ENCODE peak calls at places on chromosomes 6 and 20, in nine cellular contexts. One of them, this sample, is unnamed.

GRCh38 chr6:159973951-159974350 is 5.1 kb downstream of the IGF2R start:
- DNase-seq in body of pancreas: no peak
- DNase-seq in spleen: no peak
- DNase-seq in fibroblast of lung: peak; percentile 71
- DNase-seq in sigmoid colon: no peak
- DNase-seq in left lung: no peak
- DNase-seq in A549: peak; percentile 30
- DNase-seq in K562: peak; percentile 69
- DNase-seq in HFF-Myc: no peak
- DNase-seq in this sample: peak; percentile 64

GRCh38 chr6:137373296-137373695 is 120.9 kb downstream of the OLIG3 start:
- DNase-seq in HFF-Myc: no peak
- DNase-seq in spleen: no peak
- DNase-seq in left lung: no peak
- DNase-seq in sigmoid colon: no peak
- DNase-seq in fibroblast of lung: no peak
- DNase-seq in A549: no peak
- DNase-seq in body of pancreas: no peak
- DNase-seq in K562: no peak
- DNase-seq in this sample: no peak

GRCh38 chr6:107331409-107332386 is 127.7 kb downstream of the PDSS2 start:
- DNase-seq in HFF-Myc: no peak
- DNase-seq in fibroblast of lung: peak; percentile 36
- DNase-seq in sigmoid colon: no peak
- DNase-seq in A549: no peak
- DNase-seq in left lung: no peak
- DNase-seq in body of pancreas: no peak
- DNase-seq in K562: no peak
- DNase-seq in spleen: no peak
- DNase-seq in this sample: no peak

GRCh38 chr20:24796236-24796635 is 152.8 kb upstream of the CST7 start:
- DNase-seq in K562: no peak
- DNase-seq in sigmoid colon: no peak
- DNase-seq in left lung: no peak
- DNase-seq in A549: no peak
- DNase-seq in spleen: peak; percentile 63
- DNase-seq in body of pancreas: no peak
- DNase-seq in HFF-Myc: no peak
- DNase-seq in fibroblast of lung: no peak
- DNase-seq in this sample: no peak

GRCh38 chr20:53331151-53331973 is 262.3 kb downstream of the ZNF217 start:
- DNase-seq in HFF-Myc: peak; percentile 27
- DNase-seq in left lung: no peak
- DNase-seq in A549: peak; percentile 31
- DNase-seq in fibroblast of lung: peak; percentile 80
- DNase-seq in body of pancreas: peak; percentile 5
- DNase-seq in K562: peak; percentile 80
- DNase-seq in spleen: no peak
- DNase-seq in sigmoid colon: no peak
- DNase-seq in this sample: no peak

GRCh38 chr6:108363756-108364356 is 69.0 kb downstream of the AFG1L start:
- DNase-seq in left lung: no peak
- DNase-seq in fibroblast of lung: peak; percentile 29
- DNase-seq in sigmoid colon: no peak
- DNase-seq in K562: no peak
- DNase-seq in spleen: no peak
- DNase-seq in body of pancreas: no peak
- DNase-seq in A549: no peak
- DNase-seq in HFF-Myc: no peak
- DNase-seq in this sample: peak; percentile 16

GRCh38 chr20:34859826-34860545 is 12.7 kb downstream of the GGT7 start:
- DNase-seq in A549: no peak
- DNase-seq in K562: no peak
- DNase-seq in body of pancreas: no peak
- DNase-seq in HFF-Myc: no peak
- DNase-seq in sigmoid colon: no peak
- DNase-seq in left lung: no peak
- DNase-seq in spleen: peak; percentile 62
- DNase-seq in fibroblast of lung: no peak
- DNase-seq in this sample: no peak

GRCh38 chr6:17965397-17965796 is 22.0 kb downstream of the KIF13A start:
- DNase-seq in HFF-Myc: no peak
- DNase-seq in body of pancreas: no peak
- DNase-seq in fibroblast of lung: peak; percentile 81
- DNase-seq in sigmoid colon: no peak
- DNase-seq in K562: no peak
- DNase-seq in left lung: no peak
- DNase-seq in A549: no peak
- DNase-seq in spleen: no peak
- DNase-seq in this sample: no peak

GRCh38 chr6:138546733-138547185 is 47.5 kb upstream of the NHSL1 start:
- DNase-seq in left lung: no peak
- DNase-seq in spleen: no peak
- DNase-seq in sigmoid colon: no peak
- DNase-seq in A549: no peak
- DNase-seq in K562: no peak
- DNase-seq in body of pancreas: no peak
- DNase-seq in fibroblast of lung: peak; percentile 74
- DNase-seq in HFF-Myc: no peak
- DNase-seq in this sample: peak; percentile 26

GRCh38 chr20:54103067-54103761 is 32.8 kb upstream of the BCAS1 start:
- DNase-seq in K562: peak; percentile 69
- DNase-seq in left lung: peak; percentile 91
- DNase-seq in body of pancreas: peak; percentile 80
- DNase-seq in HFF-Myc: no peak
- DNase-seq in sigmoid colon: peak; percentile 74
- DNase-seq in fibroblast of lung: peak; percentile 50
- DNase-seq in A549: peak; percentile 90
- DNase-seq in spleen: peak; percentile 88
- DNase-seq in this sample: peak; percentile 78

GRCh38 chr6:113412589-113413367 is 444.4 kb upstream of the MARCKS start:
- DNase-seq in K562: no peak
- DNase-seq in A549: no peak
- DNase-seq in spleen: no peak
- DNase-seq in body of pancreas: no peak
- DNase-seq in left lung: no peak
- DNase-seq in HFF-Myc: no peak
- DNase-seq in fibroblast of lung: peak; percentile 34
- DNase-seq in sigmoid colon: no peak
- DNase-seq in this sample: no peak

GRCh38 chr20:53582574-53583351 is 10.9 kb downstream of the ZNF217 start:
- DNase-seq in spleen: no peak
- DNase-seq in body of pancreas: peak; percentile 46
- DNase-seq in sigmoid colon: peak; percentile 79
- DNase-seq in left lung: no peak
- DNase-seq in K562: no peak
- DNase-seq in fibroblast of lung: peak; percentile 92
- DNase-seq in A549: peak; percentile 71
- DNase-seq in HFF-Myc: no peak
- DNase-seq in this sample: peak; percentile 65

GRCh38 chr20:48619126-48620101 is 208.4 kb downstream of the PREX1 start:
- DNase-seq in fibroblast of lung: no peak
- DNase-seq in spleen: peak; percentile 72
- DNase-seq in sigmoid colon: peak; percentile 75
- DNase-seq in A549: no peak
- DNase-seq in left lung: peak; percentile 61
- DNase-seq in K562: no peak
- DNase-seq in body of pancreas: no peak
- DNase-seq in HFF-Myc: no peak
- DNase-seq in this sample: no peak
- H3K4me3 ChIP-seq in fibroblast of lung: no peak overlapping the region
- H3K4me3 ChIP-seq in spleen: no peak overlapping the region
- H3K4me3 ChIP-seq in sigmoid colon: no peak overlapping the region
- H3K4me3 ChIP-seq in A549: no peak overlapping the region
- H3K4me3 ChIP-seq in left lung: no peak overlapping the region
- H3K4me3 ChIP-seq in K562: no peak overlapping the region
- H3K4me3 ChIP-seq in body of pancreas: no peak overlapping the region
- H3K4me3 ChIP-seq in HFF-Myc: no peak overlapping the region
- H3K4me3 ChIP-seq in this sample: no peak overlapping the region

GRCh38 chr6:152232494-152233151 is 404.5 kb downstream of the SYNE1 start:
- DNase-seq in K562: peak; percentile 48
- DNase-seq in left lung: no peak
- DNase-seq in A549: no peak
- DNase-seq in fibroblast of lung: peak; percentile 76
- DNase-seq in spleen: no peak
- DNase-seq in body of pancreas: no peak
- DNase-seq in HFF-Myc: peak; percentile 52
- DNase-seq in sigmoid colon: no peak
- DNase-seq in this sample: no peak
- TF ChIP-seq CTCF in K562: no peak
- TF ChIP-seq CTCF in left lung: no peak
- TF ChIP-seq CTCF in A549: no peak
- TF ChIP-seq CTCF in fibroblast of lung: no peak
- TF ChIP-seq CTCF in spleen: no peak
- TF ChIP-seq CTCF in body of pancreas: no peak
- TF ChIP-seq CTCF in HFF-Myc: peak; percentile 7
- TF ChIP-seq CTCF in sigmoid colon: no peak
- TF ChIP-seq CTCF in this sample: no peak

GRCh38 chr6:166343157-166343502 is 785 bp upstream of the SFT2D1 start:
- DNase-seq in A549: no peak
- DNase-seq in sigmoid colon: no peak
- DNase-seq in body of pancreas: no peak
- DNase-seq in HFF-Myc: no peak
- DNase-seq in left lung: no peak
- DNase-seq in spleen: no peak
- DNase-seq in K562: no peak
- DNase-seq in fibroblast of lung: peak; percentile 8
- DNase-seq in this sample: peak; percentile 49

GRCh38 chr6:166338854-166339253 is 3.5 kb downstream of the SFT2D1 start:
- DNase-seq in sigmoid colon: no peak
- DNase-seq in spleen: no peak
- DNase-seq in body of pancreas: no peak
- DNase-seq in A549: no peak
- DNase-seq in K562: no peak
- DNase-seq in HFF-Myc: no peak
- DNase-seq in left lung: no peak
- DNase-seq in fibroblast of lung: no peak
- DNase-seq in this sample: no peak

GRCh38 chr6:166342293-166343156 is at the start of gene SFT2D1:
- DNase-seq in body of pancreas: peak; percentile 88
- DNase-seq in sigmoid colon: peak; percentile 92
- DNase-seq in K562: peak; percentile 95
- DNase-seq in spleen: peak; percentile 97
- DNase-seq in fibroblast of lung: peak; percentile 84
- DNase-seq in HFF-Myc: peak; percentile 56
- DNase-seq in left lung: peak; percentile 96
- DNase-seq in A549: peak; percentile 79
- DNase-seq in this sample: peak; percentile 95

GRCh38 chr6:166341915-166342292 is 441 bp downstream of the SFT2D1 start:
- DNase-seq in A549: no peak
- DNase-seq in spleen: no peak
- DNase-seq in HFF-Myc: no peak
- DNase-seq in K562: no peak
- DNase-seq in body of pancreas: peak; percentile 13
- DNase-seq in left lung: no peak
- DNase-seq in sigmoid colon: no peak
- DNase-seq in fibroblast of lung: peak; percentile 23
- DNase-seq in this sample: no peak

DNA sequence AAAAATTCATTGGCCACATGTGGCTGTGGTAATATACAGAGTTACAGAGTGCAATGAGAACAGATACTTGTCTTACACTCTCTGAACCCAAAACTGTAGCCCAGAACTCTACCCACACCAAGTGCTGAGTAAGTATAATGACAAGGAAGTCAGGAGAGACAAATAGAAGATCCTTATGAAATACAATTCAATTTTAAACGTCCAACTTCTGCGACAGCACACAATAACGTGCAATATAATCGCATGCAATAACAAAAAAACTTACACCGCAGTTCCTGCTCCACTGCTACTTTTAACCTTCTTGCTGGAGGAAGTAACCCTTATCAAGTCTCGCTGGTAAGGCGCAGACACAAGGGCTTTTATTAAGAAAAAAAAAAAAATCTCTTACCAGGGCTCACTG is 881 bp downstream of the SFT2D1 start:
- DNase-seq in left lung: no peak
- DNase-seq in K562: no peak
- DNase-seq in HFF-Myc: no peak
- DNase-seq in body of pancreas: no peak
- DNase-seq in spleen: no peak
- DNase-seq in fibroblast of lung: no peak
- DNase-seq in A549: no peak
- DNase-seq in sigmoid colon: no peak
- DNase-seq in this sample: peak; percentile 50
- H3K4me3 ChIP-seq in left lung: peak overlapping the region; percentile 78
- H3K4me3 ChIP-seq in K562: peak overlapping the region; percentile 98
- H3K4me3 ChIP-seq in HFF-Myc: peak overlapping the region; percentile 96
- H3K4me3 ChIP-seq in body of pancreas: peak overlapping the region; percentile 98
- H3K4me3 ChIP-seq in spleen: peak overlapping the region; percentile 88
- H3K4me3 ChIP-seq in fibroblast of lung: peak overlapping the region; percentile 93
- H3K4me3 ChIP-seq in A549: peak overlapping the region; percentile 100
- H3K4me3 ChIP-seq in sigmoid colon: peak overlapping the region; percentile 100
- H3K4me3 ChIP-seq in this sample: peak overlapping the region; percentile 99

GRCh38 chr6:110356778-110357177 is 1.4 kb downstream of the METTL24 start:
- DNase-seq in spleen: no peak
- DNase-seq in body of pancreas: no peak
- DNase-seq in left lung: no peak
- DNase-seq in HFF-Myc: no peak
- DNase-seq in K562: no peak
- DNase-seq in A549: no peak
- DNase-seq in sigmoid colon: peak; percentile 76
- DNase-seq in fibroblast of lung: no peak
- DNase-seq in this sample: no peak

GRCh38 chr6:110357298-110357695 is 852 bp downstream of the METTL24 start:
- DNase-seq in fibroblast of lung: no peak
- DNase-seq in K562: no peak
- DNase-seq in HFF-Myc: no peak
- DNase-seq in A549: no peak
- DNase-seq in body of pancreas: no peak
- DNase-seq in sigmoid colon: peak; percentile 69
- DNase-seq in spleen: no peak
- DNase-seq in left lung: no peak
- DNase-seq in this sample: no peak

GRCh38 chr6:110353420-110353819 is 4.7 kb downstream of the METTL24 start:
- DNase-seq in left lung: no peak
- DNase-seq in A549: no peak
- DNase-seq in spleen: no peak
- DNase-seq in body of pancreas: no peak
- DNase-seq in HFF-Myc: no peak
- DNase-seq in fibroblast of lung: no peak
- DNase-seq in sigmoid colon: no peak
- DNase-seq in K562: no peak
- DNase-seq in this sample: no peak

GRCh38 chr6:110355727-110356126 is 2.4 kb downstream of the METTL24 start:
- DNase-seq in K562: no peak
- DNase-seq in spleen: no peak
- DNase-seq in left lung: no peak
- DNase-seq in sigmoid colon: no peak
- DNase-seq in A549: no peak
- DNase-seq in fibroblast of lung: no peak
- DNase-seq in HFF-Myc: no peak
- DNase-seq in body of pancreas: no peak
- DNase-seq in this sample: no peak

DNA sequence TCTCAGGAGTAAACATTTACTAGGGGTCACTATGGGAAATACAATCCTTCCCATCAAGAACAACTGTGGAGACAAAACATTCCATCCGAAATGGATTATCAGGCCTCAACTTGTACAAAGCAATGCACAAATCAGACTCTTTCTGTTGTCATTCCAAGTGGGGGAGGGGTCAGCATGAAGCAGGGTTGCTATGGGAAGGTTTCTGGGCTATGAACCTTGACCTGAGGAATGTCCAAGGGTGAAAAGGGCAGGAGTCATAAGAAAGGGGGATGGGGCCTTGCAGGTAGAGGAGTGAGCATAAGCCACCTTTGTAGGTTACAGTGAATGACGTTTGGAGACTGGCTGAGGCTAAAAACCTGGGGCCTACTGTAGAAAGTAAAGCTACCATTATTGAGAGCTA is 3.1 kb downstream of the METTL24 start:
- DNase-seq in body of pancreas: no peak
- DNase-seq in sigmoid colon: no peak
- DNase-seq in A549: no peak
- DNase-seq in HFF-Myc: no peak
- DNase-seq in spleen: no peak
- DNase-seq in K562: no peak
- DNase-seq in fibroblast of lung: no peak
- DNase-seq in left lung: no peak
- DNase-seq in this sample: no peak
- TF ChIP-seq CTCF in body of pancreas: no peak
- TF ChIP-seq CTCF in sigmoid colon: no peak
- TF ChIP-seq CTCF in A549: no peak
- TF ChIP-seq CTCF in HFF-Myc: no peak
- TF ChIP-seq CTCF in spleen: no peak
- TF ChIP-seq CTCF in K562: no peak
- TF ChIP-seq CTCF in fibroblast of lung: no peak
- TF ChIP-seq CTCF in left lung: no peak
- TF ChIP-seq CTCF in this sample: no peak

This sample was measured in GM12865.